ENCODE peak calls at places on chromosomes 6 and 20, in six cellular contexts. J is GM13976, O is GM13977, L is HFFc6, C is NCI-H446, E is T-cell. W is an unnamed sample.

GRCh38 chr6:27871919-27872633 is 40.1 kb downstream of the OR2B2 start:
- DNase-seq in J (peak), O (peak), L (peak), C (no peak), E (peak), W (peak)

GRCh38 chr6:76852776-76853175 is 610.5 kb downstream of the HTR1B start:
- DNase-seq in J (no peak), O (no peak), L (no peak), C (no peak), E (no peak), W (peak)

GRCh38 chr6:159826968-159827647 is 27.0 kb downstream of the PNLDC1 start:
- DNase-seq in J (no peak), O (no peak), L (no peak), C (no peak), E (no peak), W (no peak)

GRCh38 chr6:121925024-121925423 is 474.4 kb upstream of the HSF2 start:
- DNase-seq in J (no peak), O (no peak), L (no peak), C (no peak), E (no peak), W (no peak)

GRCh38 chr20:21315138-21315537 is 12.0 kb downstream of the XRN2 start:
- DNase-seq in J (no peak), O (no peak), L (peak), C (no peak), E (no peak), W (no peak)

GRCh38 chr20:2820084-2820895 is 4.1 kb downstream of the TMEM239 start:
- DNase-seq in J (peak), O (no peak), L (peak), C (no peak), E (no peak), W (no peak)

GRCh38 chr20:63057133-63058117 is 50.7 kb upstream of the BHLHE23 start:
- DNase-seq in J (no peak), O (no peak), L (no peak), C (no peak), E (no peak), W (no peak)

GRCh38 chr20:23061713-23062561 is 12.5 kb upstream of the THBD start:
- DNase-seq in J (no peak), O (no peak), L (peak), C (peak), E (no peak), W (peak)

GRCh38 chr20:34643919-34644318 is 33.0 kb downstream of the PIGU start:
- DNase-seq in J (no peak), O (no peak), L (peak), C (no peak), E (no peak), W (no peak)

GRCh38 chr6:43491750-43492661 is 14.6 kb downstream of the TJAP1 start:
- DNase-seq in J (no peak), O (no peak), L (peak), C (no peak), E (no peak), W (no peak)

GRCh38 chr20:49964964-49965780 is 17.6 kb upstream of the SNAI1 start:
- DNase-seq in J (peak), O (no peak), L (no peak), C (peak), E (no peak), W (no peak)

GRCh38 chr6:12363651-12364381 is 73.7 kb downstream of the EDN1 start:
- DNase-seq in J (peak), O (no peak), L (no peak), C (no peak), E (no peak), W (peak)

GRCh38 chr6:146582857-146583256 is 15.9 kb upstream of the ADGB start:
- DNase-seq in J (no peak), O (no peak), L (no peak), C (no peak), E (no peak), W (no peak)

GRCh38 chr20:18676366-18676765 is 88.5 kb downstream of the DTD1 start:
- DNase-seq in J (no peak), O (no peak), L (no peak), C (no peak), E (no peak), W (no peak)

GRCh38 chr6:122657601-122658000 is 47.4 kb downstream of the PKIB start:
- DNase-seq in J (no peak), O (no peak), L (no peak), C (no peak), E (no peak), W (no peak)

GRCh38 chr6:219641-220198 is 72.6 kb upstream of the DUSP22 start:
- DNase-seq in J (no peak), O (no peak), L (no peak), C (no peak), E (no peak), W (peak)

GRCh38 chr6:13437597-13437996 is 49.8 kb downstream of the GFOD1 start:
- DNase-seq in J (no peak), O (no peak), L (no peak), C (no peak), E (no peak), W (no peak)

GRCh38 chr20:52859156-52859887 is 112.8 kb upstream of the TSHZ2 start:
- DNase-seq in J (no peak), O (no peak), L (no peak), C (no peak), E (no peak), W (peak)

GRCh38 chr6:140979642-140980091 is 1153.1 kb upstream of the GJE1 start:
- DNase-seq in J (no peak), O (no peak), L (peak), C (no peak), E (no peak), W (peak)

GRCh38 chr6:118506071-118506638 is 41.9 kb upstream of the PLN start:
- DNase-seq in J (no peak), O (no peak), L (no peak), C (no peak), E (no peak), W (no peak)

GRCh38 chr6:38957426-38957825 is 91.2 kb upstream of the GLP1R start:
- DNase-seq in J (no peak), O (no peak), L (no peak), C (no peak), E (no peak), W (no peak)

W was measured in kidney glomerular epithelial cell.